ENCODE peak calls at places on chromosome 12, in six cellular contexts. T is heart right ventricle, S is astrocyte of the spinal cord, P is retinal pigment epithelial cell, N is immature natural killer cell, D is non-pigmented ciliary epithelial cell. R is an unnamed sample.

GRCh38 chr12:83434600-83434999 is 747.9 kb downstream of the TMTC2 start:
- DNase-seq in T (no peak), S (peak), P (no peak), N (no peak), D (no peak), R (no peak)

GRCh38 chr12:3559601-3560294 is 68.7 kb downstream of the PRMT8 start:
- DNase-seq in T (no peak), S (no peak), P (no peak), N (no peak), D (no peak), R (no peak)

GRCh38 chr12:111327474-111327873 is 41.4 kb downstream of the PHETA1 start:
- DNase-seq in T (no peak), S (no peak), P (no peak), N (no peak), D (no peak), R (no peak)

GRCh38 chr12:109773384-109774011 is 59.7 kb downstream of the TRPV4 start:
- DNase-seq in T (no peak), S (no peak), P (no peak), N (no peak), D (no peak), R (no peak)

GRCh38 chr12:98514984-98515367 is 414 bp upstream of the TMPO start:
- DNase-seq in T (no peak), S (no peak), P (no peak), N (no peak), D (no peak), R (no peak)

GRCh38 chr12:127041985-127042625 is 1224.9 kb upstream of the TMEM132C start:
- DNase-seq in T (no peak), S (no peak), P (no peak), N (no peak), D (no peak), R (peak)

GRCh38 chr12:119412811-119413794 is 78.6 kb downstream of the CCDC60 start:
- DNase-seq in T (peak), S (peak), P (peak), N (no peak), D (peak), R (peak)

GRCh38 chr12:95959107-95959506 is 16.0 kb downstream of the AMDHD1 start:
- DNase-seq in T (no peak), S (peak), P (no peak), N (no peak), D (no peak), R (peak)

GRCh38 chr12:52907092-52907810 is 2.4 kb upstream of the KRT8 start:
- DNase-seq in T (peak), S (peak), P (no peak), N (no peak), D (no peak), R (no peak)

GRCh38 chr12:104859144-104859543 is 98.9 kb downstream of the SLC41A2 start:
- DNase-seq in T (no peak), S (peak), P (peak), N (no peak), D (no peak), R (peak)

GRCh38 chr12:108306014-108306501 is 33.1 kb downstream of the CMKLR1 start:
- DNase-seq in T (no peak), S (peak), P (no peak), N (peak), D (peak), R (peak)

GRCh38 chr12:89166525-89166934 is 185.8 kb downstream of the DUSP6 start:
- DNase-seq in T (no peak), S (peak), P (no peak), N (no peak), D (no peak), R (peak)

GRCh38 chr12:112759786-112760185 is 31.8 kb upstream of the RPH3A start:
- DNase-seq in T (no peak), S (no peak), P (no peak), N (no peak), D (no peak), R (no peak)

GRCh38 chr12:20220339-20220738 is 148.0 kb upstream of the PDE3A start:
- DNase-seq in T (no peak), S (peak), P (no peak), N (no peak), D (no peak), R (peak)

GRCh38 chr12:6047249-6048227 is 76.9 kb downstream of the VWF start:
- DNase-seq in T (no peak), S (peak), P (no peak), N (no peak), D (peak), R (peak)

GRCh38 chr12:120466560-120467315 is 2.8 kb downstream of the SRSF9 start:
- DNase-seq in T (no peak), S (peak), P (no peak), N (peak), D (no peak), R (peak)